ENCODE peak calls at places on chromosomes 11 and 22, in nine cellular contexts. P, D, K, C, L, B, V, H and F are unnamed samples. For H3K27me3, the result is how much of the 10 kb centered on the place peaks cover.

GRCh38 chr11:877565-877964 is 33.0 kb downstream of the CHID1 start:
- DNase-seq in P (no peak), D (peak), K (peak), C (no peak), L (no peak), B (no peak), V (no peak), H (peak), F (no peak)

GRCh38 chr22:34070051-34070450 is 149.8 kb upstream of the LARGE1 start:
- DNase-seq in P (no peak), D (no peak), K (no peak), C (no peak), L (no peak), B (no peak), V (no peak), H (no peak), F (no peak)

GRCh38 chr22:29309332-29310064 is 3.0 kb downstream of the GAS2L1 start:
- DNase-seq in P (peak), D (no peak), K (no peak), C (peak), L (peak), B (peak), V (no peak), H (no peak), F (peak)

GRCh38 chr11:117052196-117053149 is 45.8 kb downstream of the SIK3 start:
- DNase-seq in P (no peak), D (no peak), K (no peak), C (no peak), L (no peak), B (no peak), V (no peak), H (no peak), F (no peak)

GRCh38 chr11:49995559-49995958 is 13.2 kb upstream of the OR4C12 start:
- DNase-seq in P (no peak), D (peak), K (peak), C (no peak), L (no peak), B (no peak), V (no peak), H (peak), F (no peak)

GRCh38 chr11:15035283-15035682 is 38.1 kb upstream of the CALCB start:
- DNase-seq in P (no peak), D (no peak), K (no peak), C (no peak), L (no peak), B (no peak), V (no peak), H (peak), F (no peak)

GRCh38 chr22:41543854-41544670 is at the start of gene POLR3H:
- DNase-seq in P (peak), D (peak), K (peak), C (peak), L (peak), B (peak), V (peak), H (peak), F (peak)

GRCh38 chr22:42895541-42895981 is 38.5 kb upstream of the ARFGAP3 start:
- DNase-seq in P (no peak), D (no peak), K (peak), C (no peak), L (no peak), B (no peak), V (no peak), H (no peak), F (no peak)

GRCh38 chr11:60946601-60947265 is 5.2 kb downstream of the SLC15A3 start:
- DNase-seq in P (no peak), D (no peak), K (no peak), C (no peak), L (no peak), B (no peak), V (no peak), H (no peak), F (no peak)

GRCh38 chr22:38034884-38035529 is 22.2 kb upstream of the PICK1 start:
- DNase-seq in P (no peak), D (no peak), K (no peak), C (no peak), L (no peak), B (no peak), V (no peak), H (no peak), F (no peak)

GRCh38 chr11:113896156-113896879 is 8.3 kb upstream of the HTR3B start:
- DNase-seq in P (no peak), D (peak), K (peak), C (no peak), L (no peak), B (peak), V (no peak), H (peak), F (peak)

GRCh38 chr11:20601221-20601914 is 2.0 kb downstream of the SLC6A5 start:
- DNase-seq in P (no peak), D (no peak), K (no peak), C (no peak), L (no peak), B (no peak), V (no peak), H (peak), F (no peak)

GRCh38 chr11:40140560-40140959 is 1318.9 kb downstream of the LRRC4C start:
- DNase-seq in P (no peak), D (no peak), K (no peak), C (no peak), L (no peak), B (no peak), V (no peak), H (no peak), F (no peak)

GRCh38 chr11:78216021-78216420 is 27.3 kb downstream of the USP35 start:
- DNase-seq in P (no peak), D (no peak), K (no peak), C (peak), L (peak), B (no peak), V (no peak), H (no peak), F (no peak)

GRCh38 chr11:6693342-6694228 is 10.4 kb upstream of the MRPL17 start:
- DNase-seq in P (peak), D (peak), K (no peak), C (peak), L (no peak), B (no peak), V (no peak), H (no peak), F (no peak)

GRCh38 chr11:61142424-61142823 is 18.8 kb downstream of the VPS37C start:
- DNase-seq in P (no peak), D (no peak), K (no peak), C (no peak), L (no peak), B (no peak), V (no peak), H (no peak), F (no peak)

GRCh38 chr11:79173615-79174014 is 267.2 kb downstream of the TENM4 start:
- DNase-seq in P (no peak), D (no peak), K (no peak), C (no peak), L (no peak), B (no peak), V (no peak), H (peak), F (no peak)

DNA sequence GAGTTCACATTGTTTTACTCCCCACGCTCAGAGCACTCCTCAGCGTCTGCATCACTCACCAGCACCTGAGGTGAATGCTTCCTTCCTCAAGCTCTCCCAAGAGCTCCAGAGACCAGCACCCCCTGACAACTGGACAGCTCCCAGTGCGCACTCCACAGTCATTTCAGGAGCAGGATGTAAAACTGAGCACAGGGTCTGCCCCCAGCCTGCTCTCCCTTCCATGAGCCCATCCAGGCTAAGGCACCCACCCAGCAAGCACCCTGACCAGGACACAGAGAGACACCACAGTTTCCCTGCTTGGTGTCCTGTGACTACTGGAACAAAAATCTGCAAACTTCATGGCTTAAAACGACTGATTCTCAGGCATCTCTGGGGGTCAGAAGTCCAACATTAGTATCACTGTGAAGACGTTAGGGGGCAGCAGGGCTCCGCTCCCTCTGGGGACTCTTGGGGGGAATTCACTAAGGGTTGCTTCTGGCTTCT is 3.3 kb downstream of the SCGB1D2 start:
- DNase-seq in P (no peak), D (no peak), K (peak), C (no peak), L (no peak), B (no peak), V (no peak), H (peak), F (peak)
- TF ChIP-seq CTCF in P (no peak), D (peak), K (no peak), C (no peak), L (no peak), B (no peak), V (no peak), H (peak), F (no peak)

DNA sequence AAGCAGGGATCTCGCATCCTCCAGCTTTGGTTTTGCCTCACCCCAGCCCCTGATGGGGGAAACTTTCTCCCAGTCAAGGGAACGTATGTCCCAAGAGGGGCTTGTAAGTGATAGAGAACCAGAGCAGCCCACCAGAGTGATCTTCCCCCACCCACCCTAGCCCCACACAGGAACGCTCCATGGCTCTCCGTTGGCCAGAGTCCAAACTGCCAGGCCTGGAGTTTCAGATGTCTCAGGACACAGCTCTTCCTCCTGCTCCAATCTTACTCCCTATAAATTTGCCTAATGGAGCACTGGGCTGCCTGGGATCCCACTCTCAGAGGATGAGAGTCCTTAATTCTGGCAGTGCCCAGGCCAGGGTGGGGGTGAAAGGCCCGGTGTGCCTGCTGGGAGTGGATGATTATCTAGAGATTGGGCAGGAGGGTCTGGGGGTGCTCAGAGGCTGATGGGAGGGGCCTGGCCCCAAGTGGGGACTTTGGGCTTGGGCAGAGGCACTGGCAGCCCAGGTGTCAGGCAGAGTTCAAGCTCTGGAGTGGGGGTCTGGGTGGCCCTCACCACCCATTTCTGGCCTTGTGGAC is 79.9 kb downstream of the WNT7B start:
- DNase-seq in P (no peak), D (no peak), K (no peak), C (no peak), L (no peak), B (no peak), V (no peak), H (no peak), F (no peak)
- H3K27me3 ChIP-seq in P (under half), D (under half), K (under half), C (under half), L (under half), B (under half), V (under half), H (under half), F (under half)

DNA sequence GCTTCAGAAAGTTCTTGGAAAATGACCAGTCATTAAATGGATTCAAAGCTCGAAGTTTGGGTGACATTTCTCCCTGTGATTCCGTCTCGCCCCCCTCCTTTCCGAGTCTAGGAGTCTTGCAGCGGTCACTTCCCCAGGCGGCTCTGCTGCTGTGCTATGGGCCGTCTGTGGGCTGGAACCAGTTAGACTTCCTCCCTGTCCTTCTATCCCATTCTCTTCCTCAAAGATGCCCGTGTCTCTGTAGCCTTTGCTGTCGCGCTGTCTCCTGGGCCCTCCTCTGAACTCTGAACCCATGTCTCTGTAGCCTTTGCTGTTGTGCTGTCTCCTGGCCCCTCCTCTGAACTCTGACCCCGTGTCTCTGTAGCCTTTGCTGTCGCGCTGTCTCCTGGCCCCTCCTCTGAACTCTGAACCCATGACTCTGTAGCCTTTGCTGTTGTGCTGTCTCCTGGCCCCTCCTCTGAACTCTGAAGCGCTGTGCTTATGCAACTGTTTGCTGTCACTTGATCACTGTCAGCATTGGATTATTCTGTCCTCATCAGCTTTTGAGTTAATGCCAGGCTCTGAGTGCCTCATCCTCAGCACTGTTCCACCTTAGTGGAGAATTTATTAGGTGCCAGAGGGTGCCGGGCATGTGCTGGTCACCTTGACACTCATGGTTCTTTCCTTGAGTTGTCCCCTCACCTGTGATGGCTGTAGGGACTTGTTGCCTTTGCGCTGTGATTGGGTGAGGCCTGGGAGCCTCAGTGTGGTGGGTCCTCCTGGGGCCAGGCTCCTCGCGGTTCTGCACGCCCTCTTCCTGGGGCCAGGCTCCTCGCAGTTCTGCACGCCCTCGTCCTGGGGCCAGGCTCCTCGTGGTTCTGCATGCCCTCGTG is 173.3 kb downstream of the TBC1D22A start:
- DNase-seq in P (no peak), D (no peak), K (no peak), C (no peak), L (no peak), B (peak), V (no peak), H (no peak), F (no peak)
- TF ChIP-seq POLR2AphosphoS5 in P (no peak), D (no peak), K (no peak), C (no peak), L (peak), B (no peak), V (no peak), H (no peak), F (no peak)

DNA sequence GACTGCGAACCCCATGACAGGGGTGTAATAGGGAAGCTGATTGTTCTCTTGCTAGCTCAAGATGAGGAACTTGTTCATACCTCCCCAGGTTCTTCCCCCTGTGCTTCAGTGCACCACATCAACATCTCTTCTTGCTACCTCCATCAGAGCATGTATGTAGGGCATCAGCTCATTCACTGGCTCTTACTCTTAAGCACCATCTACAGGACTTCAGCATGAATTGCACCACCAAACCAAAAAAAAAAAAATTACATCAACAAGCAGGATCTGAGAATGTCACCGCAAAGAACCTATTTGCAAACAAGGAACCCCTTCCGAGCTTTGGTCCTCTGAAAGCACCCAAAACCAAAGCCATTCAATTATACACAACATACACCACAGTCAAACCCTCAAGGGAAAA is 2226.5 kb upstream of the RAG2 start:
- DNase-seq in P (no peak), D (no peak), K (no peak), C (no peak), L (no peak), B (no peak), V (no peak), H (peak), F (no peak)
- TF ChIP-seq CTCF in P (no peak), D (no peak), K (no peak), C (no peak), L (no peak), B (no peak), V (no peak), H (peak), F (no peak)

DNA sequence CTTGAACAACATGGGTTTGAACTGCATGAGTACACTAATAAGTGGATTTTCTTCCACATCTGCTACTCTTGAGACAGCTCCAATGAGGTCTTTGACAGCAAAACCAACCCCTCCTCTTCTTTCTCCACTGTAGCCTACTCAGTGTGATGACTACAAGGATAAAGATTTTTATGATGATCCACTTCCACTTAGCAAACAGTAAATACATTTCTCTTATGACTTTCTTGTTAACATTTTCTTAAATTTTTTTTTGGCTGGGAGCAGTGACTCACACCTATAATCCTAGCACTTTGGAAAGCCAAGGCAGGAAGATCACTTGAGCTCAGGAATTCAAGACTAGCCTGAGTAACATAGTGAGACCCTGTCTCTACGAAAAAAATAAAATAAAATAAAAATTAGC is 9.9 kb upstream of the EIF4G2 start:
- DNase-seq in P (no peak), D (no peak), K (no peak), C (no peak), L (no peak), B (no peak), V (no peak), H (no peak), F (no peak)
- H3K27me3 ChIP-seq in P (under half), D (under half), K (under half), C (under half), L (under half), B (under half), V (under half), H (under half), F (under half)